ENCODE peak calls at places on chromosomes 12 and 14, in eight cellular contexts. J is endothelial cell of umbilical vein, H is colonic mucosa, G is nephron progenitor cell, Y is fibroblast of lung, M is testis, L is GM12865, U is tibial nerve. B is an unnamed sample.

GRCh38 chr14:23528555-23528954 is 23.0 kb downstream of the ZFHX2 start:
- DNase-seq in J (no peak), H (no peak), G (no peak), Y (no peak), M (no peak), L (no peak), U (no peak), B (no peak)

GRCh38 chr12:63787306-63787705 is 7.6 kb downstream of the RXYLT1 start:
- DNase-seq in J (no peak), H (no peak), G (no peak), Y (no peak), M (no peak), L (no peak), U (no peak), B (no peak)

GRCh38 chr12:46318037-46318436 is 49.2 kb upstream of the SLC38A1 start:
- DNase-seq in J (no peak), H (no peak), G (no peak), Y (no peak), M (no peak), L (no peak), U (no peak), B (no peak)

GRCh38 chr14:100892496-100893227 is 10.9 kb downstream of the RTL1 start:
- DNase-seq in J (no peak), H (no peak), G (no peak), Y (no peak), M (no peak), L (no peak), U (no peak), B (no peak)

GRCh38 chr14:50800032-50800431 is 30.9 kb downstream of the NIN start:
- DNase-seq in J (peak), H (no peak), G (no peak), Y (peak), M (no peak), L (no peak), U (no peak), B (no peak)

GRCh38 chr12:78306236-78306635 is 475.5 kb downstream of the NAV3 start:
- DNase-seq in J (no peak), H (no peak), G (no peak), Y (no peak), M (no peak), L (no peak), U (no peak), B (no peak)

GRCh38 chr14:59103396-59103795 is 85.1 kb upstream of the DAAM1 start:
- DNase-seq in J (no peak), H (no peak), G (no peak), Y (peak), M (no peak), L (no peak), U (no peak), B (no peak)

GRCh38 chr12:128969480-128970055 is 116.3 kb downstream of the GLT1D1 start:
- DNase-seq in J (no peak), H (no peak), G (peak), Y (no peak), M (peak), L (peak), U (no peak), B (no peak)

GRCh38 chr12:42565633-42566032 is 23.9 kb downstream of the PRICKLE1 start:
- DNase-seq in J (peak), H (no peak), G (no peak), Y (no peak), M (no peak), L (no peak), U (no peak), B (no peak)

GRCh38 chr14:44405350-44405619 is 101.8 kb downstream of the FSCB start:
- DNase-seq in J (no peak), H (no peak), G (no peak), Y (no peak), M (no peak), L (no peak), U (no peak), B (no peak)

GRCh38 chr14:44403194-44403593 is 103.9 kb downstream of the FSCB start:
- DNase-seq in J (no peak), H (no peak), G (no peak), Y (no peak), M (no peak), L (no peak), U (no peak), B (no peak)

GRCh38 chr14:44404599-44405349 is 102.3 kb downstream of the FSCB start:
- DNase-seq in J (no peak), H (no peak), G (no peak), Y (peak), M (no peak), L (no peak), U (no peak), B (no peak)

DNA sequence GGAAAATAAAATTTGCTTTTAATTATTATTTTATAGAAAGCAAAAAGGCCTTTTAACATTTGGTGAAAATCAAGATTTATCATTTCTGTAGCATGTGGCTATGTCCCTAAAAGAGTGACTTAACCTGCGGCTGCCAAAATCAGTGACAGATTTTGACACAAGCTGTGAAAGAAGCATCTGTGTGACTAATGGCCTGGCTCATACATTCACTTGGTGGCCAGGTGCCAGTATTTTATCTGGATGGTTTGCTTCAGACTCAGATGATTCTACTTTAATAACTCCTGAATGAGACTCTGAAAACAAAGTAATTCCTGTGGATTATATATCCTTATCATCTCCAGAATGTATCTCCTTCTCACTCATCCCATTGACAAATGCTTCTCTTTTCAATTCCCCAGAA is 103.1 kb downstream of the FSCB start:
- DNase-seq in J (no peak), H (no peak), G (no peak), Y (no peak), M (no peak), L (no peak), U (no peak), B (peak)
- TF ChIP-seq CTCF in J (no peak), H (no peak), G (no peak), Y (no peak), M (no peak), L (no peak), U (no peak), B (no peak)

GRCh38 chr14:92934196-92935085 is 11.5 kb downstream of the CHGA start:
- DNase-seq in J (no peak), H (no peak), G (no peak), Y (no peak), M (no peak), L (no peak), U (no peak), B (no peak)

GRCh38 chr14:92930737-92931602 is 8.0 kb downstream of the CHGA start:
- DNase-seq in J (no peak), H (no peak), G (no peak), Y (no peak), M (peak), L (no peak), U (no peak), B (no peak)

GRCh38 chr14:92931681-92932447 is 8.9 kb downstream of the CHGA start:
- DNase-seq in J (no peak), H (no peak), G (no peak), Y (no peak), M (no peak), L (no peak), U (no peak), B (no peak)

GRCh38 chr14:92933481-92933880 is 10.5 kb downstream of the CHGA start:
- DNase-seq in J (no peak), H (no peak), G (no peak), Y (no peak), M (no peak), L (no peak), U (no peak), B (no peak)

DNA sequence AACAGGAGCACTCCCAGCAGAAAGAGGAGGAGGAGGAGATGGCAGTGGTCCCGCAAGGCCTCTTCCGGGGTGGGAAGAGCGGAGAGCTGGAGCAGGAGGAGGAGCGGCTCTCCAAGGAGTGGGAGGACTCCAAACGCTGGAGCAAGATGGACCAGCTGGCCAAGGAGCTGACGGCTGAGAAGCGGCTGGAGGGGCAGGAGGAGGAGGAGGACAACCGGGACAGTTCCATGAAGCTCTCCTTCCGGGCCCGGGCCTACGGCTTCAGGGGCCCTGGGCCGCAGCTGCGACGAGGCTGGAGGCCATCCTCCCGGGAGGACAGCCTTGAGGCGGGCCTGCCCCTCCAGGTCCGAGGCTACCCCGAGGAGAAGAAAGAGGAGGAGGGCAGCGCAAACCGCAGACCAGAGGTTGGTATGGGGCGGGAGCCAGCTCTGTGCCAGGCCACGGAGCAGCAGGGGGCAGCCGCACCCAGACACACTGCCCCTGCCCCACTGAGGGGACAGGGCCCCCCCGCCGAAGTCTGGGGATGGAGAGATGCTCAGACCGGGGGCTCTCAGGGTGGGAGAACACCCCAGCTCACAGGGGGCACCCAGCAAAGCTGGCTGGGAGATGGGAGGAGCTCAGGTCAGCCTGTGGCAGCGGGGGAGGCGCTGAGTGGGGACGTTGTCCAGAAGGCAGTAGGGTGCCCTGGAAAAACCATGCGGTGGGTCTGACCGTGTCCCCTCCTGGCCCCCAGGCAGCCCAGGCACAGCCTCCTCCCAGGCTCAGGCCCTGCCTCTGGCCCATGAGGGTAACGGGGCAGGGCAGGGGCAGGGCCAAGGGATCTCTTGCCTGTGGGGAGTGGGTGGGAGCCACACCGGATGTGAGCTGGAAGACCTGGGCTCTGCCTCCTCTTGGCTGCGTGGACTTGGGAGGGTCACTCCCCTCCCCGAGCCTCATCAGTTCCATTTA is 9.8 kb downstream of the CHGA start:
- DNase-seq in J (no peak), H (no peak), G (no peak), Y (no peak), M (no peak), L (no peak), U (no peak), B (no peak)
- TF ChIP-seq CTCF in J (no peak), H (no peak), G (no peak), Y (no peak), M (no peak), L (no peak), U (no peak), B (no peak)

DNA sequence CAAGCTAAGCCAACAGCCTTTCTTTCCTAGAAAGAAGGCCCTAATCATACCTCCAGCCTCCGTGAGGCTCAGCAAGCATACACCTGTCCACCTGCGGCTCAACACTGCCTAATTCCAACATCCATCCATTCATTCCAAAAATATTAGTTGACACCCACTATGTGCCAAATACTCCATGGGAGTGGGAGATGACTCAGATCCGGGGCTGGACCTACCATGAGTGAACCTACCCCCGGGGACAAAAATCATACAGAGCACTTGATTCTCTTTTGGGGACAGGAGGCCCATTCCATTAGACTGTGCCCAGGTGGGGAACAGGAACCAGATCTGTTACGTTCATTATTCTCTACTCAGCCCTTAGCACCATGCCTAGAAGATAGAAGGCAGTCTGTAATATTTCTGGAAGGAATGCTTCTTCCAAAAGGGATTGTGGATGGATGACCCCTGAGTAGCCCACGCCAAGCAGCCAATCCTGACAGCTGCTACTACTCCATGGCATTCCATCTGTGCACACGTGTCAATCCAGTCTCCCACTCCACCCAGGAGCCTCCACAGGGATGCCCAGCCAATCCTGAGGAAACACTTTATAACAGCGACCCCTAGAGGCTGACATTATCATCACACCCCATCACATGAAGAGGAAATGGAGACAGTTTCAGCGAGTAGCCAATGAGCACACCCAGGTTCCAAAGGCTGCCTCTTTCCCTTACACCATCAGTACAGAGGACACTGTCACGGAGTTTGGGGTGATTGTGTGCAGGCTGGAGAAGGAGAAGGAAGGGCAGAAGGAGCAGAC is 170.7 kb downstream of the ESRRB start:
- DNase-seq in J (peak), H (no peak), G (peak), Y (no peak), M (peak), L (peak), U (no peak), B (no peak)
- TF ChIP-seq CTCF in J (peak), H (peak), G (peak), Y (peak), M (peak), L (peak), U (no peak), B (peak)

DNA sequence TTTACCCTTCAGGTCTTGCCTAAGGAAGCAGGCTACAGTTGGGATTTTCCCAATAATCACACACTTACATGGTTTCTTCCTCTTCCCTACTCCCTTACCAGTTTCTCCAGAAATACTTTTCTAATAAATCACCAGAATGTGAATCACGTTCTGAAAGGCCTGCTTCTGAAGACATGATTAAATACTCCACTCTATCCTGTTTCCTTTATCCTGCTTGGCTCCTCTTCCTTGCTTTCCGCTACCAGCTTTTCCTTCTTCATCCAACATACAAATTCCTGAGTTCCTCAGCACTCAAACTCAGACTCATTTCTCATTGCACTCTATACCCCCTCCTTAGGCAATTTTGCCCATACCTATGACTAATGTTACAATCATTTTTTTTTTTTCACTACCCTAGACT is 118.3 kb downstream of the MGAT4C start:
- DNase-seq in J (peak), H (no peak), G (no peak), Y (peak), M (no peak), L (no peak), U (no peak), B (peak)
- TF ChIP-seq CTCF in J (no peak), H (no peak), G (no peak), Y (no peak), M (no peak), L (no peak), U (no peak), B (no peak)

GRCh38 chr12:99670635-99671034 is 23.1 kb downstream of the GARIN6 start:
- DNase-seq in J (no peak), H (no peak), G (no peak), Y (no peak), M (no peak), L (no peak), U (no peak), B (no peak)
- TF ChIP-seq CTCF in J (no peak), H (no peak), G (no peak), Y (no peak), M (no peak), L (no peak), U (no peak), B (no peak)

DNA sequence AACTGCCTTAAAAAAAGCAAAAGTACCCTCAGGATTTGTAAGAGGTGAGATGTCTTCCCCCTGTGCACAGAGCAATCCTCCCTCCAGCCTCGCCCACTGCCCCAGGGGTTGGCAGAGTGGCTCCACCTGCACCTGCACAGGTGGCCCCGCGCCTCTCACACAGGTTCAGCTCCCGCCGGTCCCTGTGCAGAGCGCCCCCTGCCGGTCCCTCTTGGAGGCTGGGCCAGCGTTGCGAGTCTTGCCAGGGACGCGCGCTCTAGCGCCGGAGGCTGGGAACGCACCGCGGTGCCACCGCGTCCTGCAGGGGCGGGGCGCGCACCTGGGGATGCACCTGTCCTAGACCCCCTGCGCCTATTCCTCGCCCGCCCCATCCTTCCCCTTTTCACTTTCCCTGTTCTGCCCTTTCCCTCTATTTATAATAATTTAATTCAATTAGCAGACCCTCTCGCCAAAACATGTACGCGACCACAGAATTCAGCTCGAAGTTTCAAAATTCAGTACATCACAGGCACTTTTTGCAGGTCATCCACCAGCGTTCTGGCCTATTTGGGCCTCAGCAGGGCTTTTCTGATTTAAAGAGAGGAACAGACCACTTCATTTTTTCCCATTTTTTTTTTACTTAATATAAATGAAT is 618.6 kb downstream of the AACS start:
- DNase-seq in J (no peak), H (peak), G (peak), Y (no peak), M (peak), L (peak), U (no peak), B (no peak)
- TF ChIP-seq CTCF in J (no peak), H (peak), G (peak), Y (no peak), M (peak), L (peak), U (peak), B (no peak)

GRCh38 chr14:28774764-28775738 is 8.5 kb downstream of the FOXG1 start:
- DNase-seq in J (no peak), H (no peak), G (no peak), Y (no peak), M (no peak), L (no peak), U (no peak), B (no peak)

GRCh38 chr14:28772613-28773012 is 6.0 kb downstream of the FOXG1 start:
- DNase-seq in J (no peak), H (no peak), G (no peak), Y (no peak), M (no peak), L (peak), U (no peak), B (no peak)

GRCh38 chr14:28773176-28773575 is 6.6 kb downstream of the FOXG1 start:
- DNase-seq in J (no peak), H (no peak), G (no peak), Y (no peak), M (no peak), L (no peak), U (no peak), B (no peak)

GRCh38 chr14:28776482-28777266 is 10.1 kb downstream of the FOXG1 start:
- DNase-seq in J (no peak), H (no peak), G (no peak), Y (no peak), M (no peak), L (no peak), U (no peak), B (no peak)

GRCh38 chr14:28773917-28774691 is 7.5 kb downstream of the FOXG1 start:
- DNase-seq in J (no peak), H (no peak), G (peak), Y (peak), M (peak), L (peak), U (no peak), B (peak)
- TF ChIP-seq CTCF in J (peak), H (no peak), G (peak), Y (peak), M (no peak), L (peak), U (no peak), B (peak)

DNA sequence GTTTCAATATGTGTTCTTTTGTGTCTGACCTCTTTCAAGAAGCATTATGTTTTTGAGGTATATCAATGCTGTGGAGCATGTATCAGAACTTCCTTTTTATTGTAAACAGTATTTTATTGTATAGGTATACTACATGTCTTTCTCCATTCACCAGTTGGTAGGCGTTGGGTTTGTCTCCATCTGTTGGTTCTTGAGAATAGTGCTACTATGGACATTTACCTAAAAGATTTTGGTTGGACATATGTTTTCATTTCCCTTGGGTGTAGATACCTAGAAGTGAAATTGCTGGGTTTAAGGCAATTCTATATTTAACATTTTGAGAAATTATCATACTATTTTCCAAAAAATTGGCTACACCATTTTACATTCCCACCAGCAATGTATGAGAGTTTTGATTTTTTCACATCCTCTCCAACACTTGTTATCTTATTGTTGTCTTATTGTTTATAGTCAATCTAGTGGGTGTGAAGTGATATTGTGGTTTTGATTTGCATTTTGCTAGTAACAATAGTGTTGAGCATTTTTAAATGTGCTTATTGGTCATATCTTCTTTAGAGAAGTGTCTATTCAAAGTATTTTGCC is 409.2 kb downstream of the IPO8 start:
- DNase-seq in J (peak), H (no peak), G (no peak), Y (peak), M (peak), L (peak), U (no peak), B (peak)
- TF ChIP-seq CTCF in J (peak), H (no peak), G (peak), Y (peak), M (peak), L (peak), U (no peak), B (peak)

B was measured in astrocyte of the cerebellum.